ENCODE peak calls at places on chromosomes 12 and 14, in nine cellular contexts. L is SW 1271; E is stimulated activated CD8-positive, alpha-beta memory T cell treated with anti-CD3 and anti-CD28 coated beads, Interleukin-2, amount 100 ng/mL, for 1 hour; T is GM23248; A is mucosa of gallbladder; G is lower lobe of right lung; R is activated T-helper 1 cell treated with anti-CD3 and anti-CD28 coated beads, Interleukin-2, amount 50 U/mL, for 16 hours; Q is fibroblast of lung; V is putamen. I is an unnamed sample.

GRCh38 chr12:50764116-50764860 is 387 bp downstream of the ATF1 start:
- DNase-seq in G (peak), V (no peak), E (peak), L (peak), T (peak), A (peak), Q (peak), R (peak), I (peak)

GRCh38 chr12:132336451-132337413 is 7.3 kb upstream of the GALNT9 start:
- DNase-seq in V (no peak), Q (no peak), E (no peak), L (no peak), G (no peak), T (no peak), R (no peak), A (no peak), I (no peak)

GRCh38 chr12:78385541-78385940 is 479.0 kb upstream of the SYT1 start:
- DNase-seq in G (no peak), T (peak), Q (peak), A (no peak), R (no peak), V (no peak), L (no peak), E (no peak), I (no peak)

GRCh38 chr14:104137297-104138097 is 890 bp upstream of the KIF26A start:
- DNase-seq in A (peak), T (peak), R (peak), Q (peak), G (peak), L (peak), V (peak), E (no peak), I (peak)

GRCh38 chr14:23209651-23210423 is 26.4 kb upstream of the SLC7A8 start:
- DNase-seq in V (no peak), Q (peak), A (no peak), G (no peak), E (no peak), T (no peak), R (no peak), L (no peak), I (no peak)

GRCh38 chr12:132548430-132549058 is 58.6 kb downstream of the FBRSL1 start:
- DNase-seq in E (no peak), T (no peak), V (no peak), A (no peak), L (no peak), Q (no peak), R (no peak), G (no peak), I (no peak)

GRCh38 chr12:31007153-31007495 is 66.5 kb upstream of the DDX11 start:
- DNase-seq in L (no peak), R (no peak), E (no peak), T (no peak), A (no peak), V (no peak), Q (no peak), G (peak), I (peak)

GRCh38 chr14:99789581-99789980 is 3.6 kb upstream of the EML1 start:
- DNase-seq in T (no peak), V (no peak), Q (no peak), L (no peak), A (no peak), R (no peak), G (no peak), E (no peak), I (no peak)

GRCh38 chr14:31261859-31262739 is 54.5 kb upstream of the HECTD1 start:
- DNase-seq in A (no peak), E (no peak), R (no peak), V (no peak), Q (peak), T (peak), G (peak), L (no peak), I (no peak)

GRCh38 chr12:68611094-68611818 is 557 bp downstream of the RAP1B start:
- DNase-seq in V (peak), A (peak), L (no peak), R (peak), E (no peak), G (peak), T (peak), Q (peak), I (peak)

GRCh38 chr14:74326369-74327152 is 21.7 kb upstream of the VRTN start:
- DNase-seq in Q (no peak), E (no peak), V (no peak), G (no peak), L (no peak), A (no peak), T (no peak), R (no peak), I (no peak)

GRCh38 chr12:121611306-121611705 is 15.0 kb upstream of the ORAI1 start:
- DNase-seq in E (no peak), V (no peak), A (no peak), T (no peak), R (no peak), Q (no peak), L (no peak), G (no peak), I (no peak)

GRCh38 chr14:93712838-93713724 is 75.2 kb downstream of the PRIMA1 start:
- DNase-seq in L (no peak), A (no peak), E (no peak), V (no peak), G (no peak), T (peak), Q (no peak), R (no peak), I (no peak)

GRCh38 chr12:124655317-124656213 is 88.2 kb upstream of the NCOR2 start:
- DNase-seq in R (no peak), A (peak), T (peak), Q (peak), G (no peak), L (no peak), E (no peak), V (peak), I (no peak)

GRCh38 chr12:118376089-118377004 is at the start of gene SUDS3:
- DNase-seq in E (peak), L (no peak), R (peak), G (peak), V (peak), Q (peak), T (peak), A (peak), I (peak)

GRCh38 chr12:117101953-117102833 is 3.0 kb upstream of the TESC start:
- DNase-seq in A (no peak), T (no peak), R (no peak), V (no peak), E (no peak), G (no peak), L (no peak), Q (no peak), I (peak)

GRCh38 chr12:40015360-40015759 is 90.5 kb downstream of the SLC2A13 start:
- DNase-seq in A (no peak), G (no peak), V (no peak), T (peak), Q (no peak), R (no peak), E (no peak), L (no peak), I (no peak)

GRCh38 chr14:100734031-100734990 is 7.6 kb downstream of the DLK1 start:
- DNase-seq in L (no peak), E (no peak), Q (no peak), V (no peak), R (no peak), A (no peak), T (no peak), G (no peak), I (peak)

GRCh38 chr14:47276931-47277330 is 398.5 kb downstream of the MDGA2 start:
- DNase-seq in G (no peak), A (no peak), E (no peak), V (no peak), Q (no peak), R (no peak), T (no peak), L (no peak), I (no peak)

GRCh38 chr12:65871865-65872645 is 47.8 kb downstream of the HMGA2 start:
- DNase-seq in G (no peak), T (no peak), A (no peak), E (no peak), Q (no peak), R (no peak), V (no peak), L (no peak), I (no peak)

GRCh38 chr12:131699434-131699833 is 11.5 kb upstream of the SFSWAP start:
- DNase-seq in T (peak), G (no peak), E (no peak), R (no peak), A (no peak), Q (no peak), V (no peak), L (no peak), I (no peak)

GRCh38 chr12:49626836-49627235 is 3.5 kb downstream of the PRPF40B start:
- DNase-seq in E (no peak), L (no peak), T (no peak), Q (no peak), R (no peak), V (no peak), A (no peak), G (no peak), I (no peak)

GRCh38 chr14:60106341-60106740 is 14.6 kb downstream of the PCNX4 start:
- DNase-seq in R (no peak), A (no peak), Q (peak), T (peak), G (no peak), E (no peak), L (no peak), V (peak), I (no peak)

GRCh38 chr12:45646851-45647581 is 82.5 kb upstream of the ARID2 start:
- DNase-seq in Q (no peak), R (no peak), G (no peak), A (no peak), T (no peak), L (no peak), V (no peak), E (no peak), I (no peak)

GRCh38 chr12:30694971-30695326 is 720 bp downstream of the IPO8 start:
- DNase-seq in V (peak), Q (peak), A (peak), R (no peak), G (peak), E (no peak), T (peak), L (no peak), I (peak)

GRCh38 chr14:90487462-90487861 is 90.6 kb downstream of the CALM1 start:
- DNase-seq in L (no peak), T (no peak), V (no peak), Q (no peak), A (no peak), E (no peak), G (no peak), R (no peak), I (peak)

I was measured in spleen.